ENCODE peak calls at places on chromosomes 6 and 20, in four cellular contexts. Z is mammary epithelial cell; L is EH; Q is stimulated activated CD4-positive, alpha-beta T cell treated with anti-CD3 and anti-CD28 coated beads, Interleukin-1b, Interleukin-23, amount 100 ng/mL, for 4 hours. I is an unnamed sample.

GRCh38 chr20:10249048-10249770 is 30.6 kb downstream of the SNAP25 start:
- DNase-seq in Z (no peak), L (no peak), Q (no peak), I (no peak)

GRCh38 chr20:57122481-57123138 is 143.8 kb downstream of the BMP7 start:
- DNase-seq in Z (no peak), L (no peak), Q (no peak), I (no peak)

GRCh38 chr6:35053701-35054100 is 87.4 kb downstream of the TCP11 start:
- DNase-seq in Z (no peak), L (no peak), Q (no peak), I (no peak)

GRCh38 chr6:30687659-30688431 is 1.4 kb upstream of the PPP1R18 start:
- DNase-seq in Z (no peak), L (peak), Q (no peak), I (peak)

GRCh38 chr20:23874747-23875146 is 4.8 kb downstream of the CST5 start:
- DNase-seq in Z (no peak), L (no peak), Q (no peak), I (peak)

GRCh38 chr6:47169785-47170685 is 127.9 kb upstream of the ADGRF1 start:
- DNase-seq in Z (peak), L (peak), Q (no peak), I (peak)

GRCh38 chr20:35395728-35396127 is 16.0 kb downstream of the UQCC1 start:
- DNase-seq in Z (no peak), L (peak), Q (no peak), I (peak)

GRCh38 chr20:21303061-21303871 is at the start of gene XRN2:
- DNase-seq in Z (peak), L (peak), Q (peak), I (peak)

GRCh38 chr20:41265931-41266330 is 51.6 kb downstream of the ZHX3 start:
- DNase-seq in Z (no peak), L (no peak), Q (no peak), I (no peak)

GRCh38 chr6:158322724-158323560 is 10.7 kb downstream of the TULP4 start:
- DNase-seq in Z (peak), L (peak), Q (no peak), I (peak)

GRCh38 chr20:16283978-16284377 is 289.3 kb downstream of the KIF16B start:
- DNase-seq in Z (peak), L (no peak), Q (no peak), I (no peak)

GRCh38 chr20:14773486-14773885 is 436.1 kb upstream of the FLRT3 start:
- DNase-seq in Z (no peak), L (no peak), Q (no peak), I (no peak)

GRCh38 chr20:8132632-8133587 is 844 bp downstream of the PLCB1 start:
- DNase-seq in Z (peak), L (peak), Q (no peak), I (peak)

GRCh38 chr6:90811596-90812226 is 224.8 kb upstream of the MAP3K7 start:
- DNase-seq in Z (no peak), L (no peak), Q (no peak), I (no peak)

GRCh38 chr6:166766769-166767168 is 139.7 kb upstream of the RPS6KA2 start:
- DNase-seq in Z (no peak), L (no peak), Q (no peak), I (no peak)

GRCh38 chr6:26125015-26125690 is 37.9 kb downstream of the HFE start:
- DNase-seq in Z (peak), L (peak), Q (no peak), I (peak)

GRCh38 chr20:40471261-40471629 is 217.8 kb downstream of the MAFB start:
- DNase-seq in Z (no peak), L (no peak), Q (no peak), I (no peak)

GRCh38 chr20:54250691-54251090 is 42.8 kb downstream of the PFDN4 start:
- DNase-seq in Z (no peak), L (no peak), Q (no peak), I (no peak)

GRCh38 chr6:47440722-47441121 is 36.9 kb upstream of the CD2AP start:
- DNase-seq in Z (peak), L (no peak), Q (no peak), I (no peak)

GRCh38 chr6:152566040-152566875 is 70.9 kb downstream of the SYNE1 start:
- DNase-seq in Z (no peak), L (no peak), Q (no peak), I (peak)

GRCh38 chr6:129276461-129276860 is 393.5 kb downstream of the LAMA2 start:
- DNase-seq in Z (no peak), L (no peak), Q (no peak), I (no peak)

GRCh38 chr20:34871966-34872603 is 571 bp downstream of the GGT7 start:
- DNase-seq in Z (no peak), L (peak), Q (no peak), I (no peak)

GRCh38 chr20:62411479-62412193 is 4.6 kb upstream of the CABLES2 start:
- DNase-seq in Z (no peak), L (no peak), Q (no peak), I (no peak)

GRCh38 chr6:89886378-89887120 is 7.7 kb upstream of the GJA10 start:
- DNase-seq in Z (no peak), L (no peak), Q (no peak), I (no peak)

GRCh38 chr6:3232017-3232838 is 4.8 kb upstream of the TUBB2B start:
- DNase-seq in Z (no peak), L (no peak), Q (no peak), I (no peak)

GRCh38 chr6:43263314-43264178 is 20.3 kb downstream of the TTBK1 start:
- DNase-seq in Z (peak), L (peak), Q (peak), I (peak)

GRCh38 chr6:16294371-16294770 is 56.0 kb downstream of the GMPR start:
- DNase-seq in Z (no peak), L (no peak), Q (no peak), I (no peak)

GRCh38 chr20:43583982-43584432 is 6.7 kb upstream of the IFT52 start:
- DNase-seq in Z (peak), L (peak), Q (no peak), I (peak)

GRCh38 chr6:31400467-31401289 is 2.7 kb upstream of the MICA start:
- DNase-seq in Z (peak), L (peak), Q (peak), I (peak)

GRCh38 chr6:7129360-7129759 is 21.6 kb downstream of the RREB1 start:
- DNase-seq in Z (no peak), L (no peak), Q (no peak), I (no peak)

GRCh38 chr6:4615891-4616290 is 160.3 kb upstream of the CDYL start:
- DNase-seq in Z (no peak), L (peak), Q (no peak), I (peak)

GRCh38 chr6:80610821-80611220 is 504.4 kb downstream of the BCKDHB start:
- DNase-seq in Z (peak), L (peak), Q (no peak), I (peak)

GRCh38 chr6:75747985-75748742 is 875 bp upstream of the MYO6 start:
- DNase-seq in Z (no peak), L (no peak), Q (no peak), I (no peak)

GRCh38 chr6:98036344-98036743 is 753.3 kb upstream of the MMS22L start:
- DNase-seq in Z (no peak), L (no peak), Q (no peak), I (no peak)

GRCh38 chr6:50815436-50816114 is 3.1 kb upstream of the TFAP2B start:
- DNase-seq in Z (peak), L (peak), Q (no peak), I (peak)

I was measured in cardiac fibroblast.